ENCODE peak calls at places on chromosomes 2 and 18, in nine cellular contexts. F is CD8-positive, alpha-beta T cell; J is heart left ventricle; S is astrocyte; M is ovary; E is mucosa of descending colon; D is gastrocnemius medialis; O is upper lobe of left lung; C is Peyer's patch. W is an unnamed sample. For H3K4me1, the result is how much of the 10 kb centered on the place peaks cover.

GRCh38 chr18:8754995-8755955 is 49.9 kb downstream of the MTCL1 start:
- DNase-seq in C (no peak), S (peak), F (peak), M (no peak), O (no peak), J (no peak), E (peak), D (no peak), W (no peak)

GRCh38 chr2:36562973-36563532 is 34.9 kb downstream of the FEZ2 start:
- DNase-seq in J (no peak), O (no peak), C (no peak), E (no peak), M (no peak), D (no peak), S (peak), F (no peak), W (no peak)

GRCh38 chr2:1804251-1804855 is 60.0 kb upstream of the PXDN start:
- DNase-seq in O (no peak), F (no peak), J (no peak), E (no peak), D (no peak), M (no peak), S (no peak), C (no peak), W (peak)

GRCh38 chr2:214781226-214781625 is 28.3 kb downstream of the BARD1 start:
- DNase-seq in O (no peak), M (no peak), J (no peak), D (no peak), F (no peak), E (no peak), C (no peak), S (no peak), W (no peak)

GRCh38 chr2:113716291-113716690 is 40.2 kb downstream of the SLC35F5 start:
- DNase-seq in J (no peak), C (no peak), S (peak), O (no peak), M (no peak), E (no peak), F (no peak), D (no peak), W (no peak)

GRCh38 chr2:126942427-126943203 is 43.9 kb downstream of the TEX51 start:
- DNase-seq in C (no peak), O (no peak), M (no peak), S (no peak), J (no peak), E (no peak), F (no peak), D (no peak), W (no peak)

GRCh38 chr2:13504808-13505207 is 788.1 kb downstream of the TRIB2 start:
- DNase-seq in E (no peak), C (no peak), J (no peak), M (no peak), O (no peak), S (no peak), D (no peak), F (no peak), W (no peak)

GRCh38 chr18:51171208-51171607 is 26.3 kb downstream of the MEX3C start:
- DNase-seq in D (no peak), J (no peak), M (no peak), F (no peak), E (no peak), C (no peak), S (no peak), O (no peak), W (no peak)

GRCh38 chr2:238941262-238941792 is 93.4 kb downstream of the TWIST2 start:
- DNase-seq in E (no peak), C (no peak), M (no peak), S (no peak), D (no peak), F (no peak), J (no peak), O (peak), W (peak)

GRCh38 chr2:233354971-233355574 is 779 bp downstream of the DGKD start:
- DNase-seq in S (peak), M (peak), E (peak), C (peak), D (no peak), J (peak), O (peak), F (peak), W (peak)
- H3K4me1 ChIP-seq in S (under half), M (under half), E (under half), C (under half), D (under half), J (half or more), O (under half), F (half or more), W (under half)

DNA sequence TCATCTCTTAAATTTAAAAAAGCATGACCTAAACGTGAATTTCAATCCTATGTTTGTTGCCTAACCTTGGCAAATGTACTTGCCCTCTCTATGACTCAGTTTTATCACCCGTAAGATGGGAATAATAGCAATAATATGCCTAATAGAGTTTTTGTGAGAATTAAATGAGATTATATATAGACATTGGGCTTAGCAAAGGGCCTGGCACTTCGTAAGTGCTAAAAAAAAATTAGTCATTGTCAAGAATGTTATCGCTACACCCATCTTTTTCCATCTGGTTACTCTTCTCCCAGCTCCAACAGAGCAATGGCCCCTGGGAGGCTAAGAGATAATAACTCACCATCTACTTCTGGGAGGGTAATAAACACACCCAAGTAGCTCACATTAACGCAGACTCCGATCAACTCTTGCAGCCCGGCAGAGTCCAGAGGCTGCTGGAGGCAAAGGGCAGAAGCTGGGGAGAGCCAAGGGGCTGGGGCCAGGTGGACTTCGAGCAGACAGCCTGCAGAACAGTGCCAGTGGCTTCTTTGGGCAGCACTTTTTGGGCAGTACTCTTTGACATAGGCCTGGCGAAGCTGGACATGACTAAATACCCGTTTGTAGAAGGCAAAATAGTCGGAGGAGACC is 63.9 kb upstream of the STPG4 start:
- DNase-seq in C (peak), M (no peak), O (no peak), J (no peak), F (no peak), D (no peak), S (no peak), E (peak), W (no peak)
- H3K4me3 ChIP-seq in C (peak), M (no peak), O (no peak), J (no peak), F (no peak), D (no peak), S (no peak), E (no peak), W (no peak)

GRCh38 chr2:46329803-46330775 is 32.9 kb downstream of the EPAS1 start:
- DNase-seq in C (no peak), O (no peak), E (no peak), S (peak), M (no peak), F (no peak), J (no peak), D (no peak), W (no peak)
- H3K4me1 ChIP-seq in C (under half), O (half or more), E (under half), S (under half), M (under half), F (under half), J (half or more), D (half or more), W (half or more)

GRCh38 chr2:124975224-124975623 is 950.1 kb downstream of the CNTNAP5 start:
- DNase-seq in D (no peak), M (no peak), O (no peak), E (no peak), C (no peak), S (no peak), F (no peak), J (no peak), W (no peak)
- H3K4me3 ChIP-seq in D (no peak), M (no peak), O (no peak), E (no peak), C (no peak), S (no peak), F (no peak), J (no peak), W (no peak)

GRCh38 chr2:201258666-201258999 is 1.7 kb upstream of the CASP8 start:
- DNase-seq in F (no peak), C (no peak), J (no peak), M (no peak), E (no peak), D (no peak), S (no peak), O (no peak), W (no peak)

GRCh38 chr2:201257941-201258665 is 2.2 kb upstream of the CASP8 start:
- DNase-seq in F (peak), D (peak), M (peak), O (peak), C (peak), S (peak), E (peak), J (peak), W (peak)

GRCh38 chr2:201259216-201259615 is 1.1 kb upstream of the CASP8 start:
- DNase-seq in D (no peak), J (no peak), O (no peak), F (no peak), M (no peak), S (no peak), C (no peak), E (no peak), W (no peak)

GRCh38 chr2:201256001-201256544 is 4.3 kb upstream of the CASP8 start:
- DNase-seq in O (no peak), E (no peak), D (no peak), F (no peak), S (no peak), M (no peak), C (no peak), J (no peak), W (no peak)

GRCh38 chr2:201257381-201257940 is 2.9 kb upstream of the CASP8 start:
- DNase-seq in C (peak), F (peak), M (no peak), E (peak), J (peak), D (peak), O (peak), S (no peak), W (peak)
- H3K4me1 ChIP-seq in C (under half), F (half or more), M (under half), E (under half), J (half or more), D (under half), O (under half), S (under half), W (half or more)

DNA sequence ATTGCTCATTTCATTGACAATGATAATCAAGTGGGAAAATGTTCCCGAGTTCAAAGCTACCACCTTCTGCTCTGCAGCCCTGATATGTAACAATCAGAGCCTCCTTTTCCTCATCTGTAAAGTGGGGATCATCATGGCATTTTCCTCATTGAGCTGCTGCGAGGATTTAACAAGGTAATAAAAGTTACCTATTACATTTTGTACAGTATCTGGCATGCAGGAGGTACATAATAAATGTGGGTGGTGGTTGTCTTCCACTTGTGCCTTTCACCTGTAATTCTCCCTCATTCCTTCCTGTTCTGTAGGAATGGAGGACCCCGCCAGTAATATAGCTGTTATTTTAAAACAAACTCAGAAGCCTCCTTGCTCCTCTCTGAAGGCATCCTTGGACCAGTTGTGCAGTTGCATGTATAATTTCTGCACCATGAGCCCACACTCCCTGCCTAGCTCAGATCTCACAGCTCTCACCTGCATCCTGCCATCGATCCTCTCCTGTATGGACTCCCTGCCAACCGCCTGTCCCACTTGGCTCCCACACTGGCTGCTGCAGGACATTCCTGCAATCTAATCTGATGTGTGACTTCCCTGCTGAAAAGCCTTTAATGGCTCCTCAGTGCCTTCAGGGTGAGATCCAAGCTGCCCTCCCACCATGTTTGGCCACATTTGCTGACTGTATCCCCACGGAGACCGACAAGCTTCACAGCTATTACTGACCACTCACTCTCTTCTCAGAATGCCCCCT is 350.4 kb downstream of the EN1 start:
- DNase-seq in J (no peak), D (no peak), S (no peak), C (no peak), O (no peak), M (no peak), F (no peak), E (no peak), W (no peak)
- H3K4me3 ChIP-seq in J (no peak), D (no peak), S (no peak), C (no peak), O (no peak), M (no peak), F (no peak), E (no peak), W (no peak)

GRCh38 chr2:233062447-233062842 is 2.3 kb downstream of the INPP5D start:
- DNase-seq in F (no peak), J (no peak), E (no peak), D (no peak), O (no peak), C (no peak), M (no peak), S (no peak), W (no peak)
- H3K4me1 ChIP-seq in F (half or more), J (half or more), E (under half), D (under half), O (half or more), C (under half), M (under half), S (under half), W (half or more)

GRCh38 chr2:136182315-136182714 is 64.4 kb upstream of the CXCR4 start:
- DNase-seq in O (no peak), E (no peak), C (no peak), J (no peak), F (no peak), M (no peak), S (no peak), D (no peak), W (no peak)
- H3K4me3 ChIP-seq in O (no peak), E (no peak), C (no peak), J (no peak), F (no peak), M (no peak), S (no peak), D (no peak), W (no peak)

GRCh38 chr2:185374878-185375277 is 363.7 kb upstream of the FSIP2 start:
- DNase-seq in C (no peak), J (no peak), F (no peak), D (no peak), O (no peak), E (no peak), M (no peak), S (no peak), W (no peak)
- H3K4me1 ChIP-seq in C (under half), J (under half), F (under half), D (under half), O (under half), E (under half), M (under half), S (under half), W (under half)

GRCh38 chr2:240232961-240233890 is 92.8 kb upstream of the OTOS start:
- DNase-seq in M (peak), S (peak), D (peak), J (peak), C (peak), F (peak), E (peak), O (peak), W (peak)
- H3K4me3 ChIP-seq in M (peak), S (no peak), D (peak), J (peak), C (peak), F (peak), E (no peak), O (peak), W (peak)